ENCODE peak calls at places on chromosomes 12 and 14, in seven cellular contexts. G is GM13977; T is activated T-helper 1 cell treated with anti-CD3 and anti-CD28 coated beads, Interleukin-2, amount 50 U/mL, for 16 hours; S is NCI-H1105; M is mammary epithelial cell; W is cardiac muscle cell; A is G401. C is an unnamed sample.

GRCh38 chr12:14784471-14784870 is 18.8 kb downstream of the WBP11 start:
- DNase-seq in G (no peak), T (no peak), S (no peak), M (no peak), W (no peak), A (no peak), C (no peak)

GRCh38 chr12:132282950-132283771 is 46.2 kb downstream of the GALNT9 start:
- DNase-seq in G (no peak), T (no peak), S (no peak), M (no peak), W (no peak), A (no peak), C (no peak)

GRCh38 chr14:94342334-94342934 is 19.3 kb upstream of the SERPINA6 start:
- DNase-seq in G (no peak), T (no peak), S (peak; percentile 89), M (peak; percentile 99), W (peak; percentile 100), A (peak; percentile 32), C (peak; percentile 7)

GRCh38 chr14:81192594-81192993 is 28.2 kb downstream of the GTF2A1 start:
- DNase-seq in G (no peak), T (no peak), S (no peak), M (no peak), W (no peak), A (no peak), C (no peak)

GRCh38 chr14:61438860-61439765 is 117.7 kb downstream of the PRKCH start:
- DNase-seq in G (peak; percentile 44), T (no peak), S (no peak), M (peak; percentile 43), W (peak; percentile 57), A (no peak), C (no peak)

GRCh38 chr14:36054353-36055051 is 122.0 kb downstream of the PTCSC3 start:
- DNase-seq in G (no peak), T (no peak), S (no peak), M (no peak), W (no peak), A (no peak), C (no peak)

GRCh38 chr12:48177985-48178384 is 5.5 kb upstream of the CCDC184 start:
- DNase-seq in G (no peak), T (no peak), S (no peak), M (no peak), W (no peak), A (no peak), C (no peak)

GRCh38 chr14:72594099-72594901 is 299.6 kb downstream of the DPF3 start:
- DNase-seq in G (no peak), T (no peak), S (no peak), M (no peak), W (no peak), A (no peak), C (no peak)

GRCh38 chr14:104125011-104125410 is 13.4 kb upstream of the KIF26A start:
- DNase-seq in G (no peak), T (no peak), S (no peak), M (no peak), W (no peak), A (no peak), C (no peak)

GRCh38 chr12:38823743-38824142 is 81.6 kb downstream of the CPNE8 start:
- DNase-seq in G (no peak), T (no peak), S (no peak), M (peak; percentile 1), W (peak; percentile 6), A (no peak), C (no peak)

GRCh38 chr12:6925543-6926279 is 2.0 kb upstream of the ATN1 start:
- DNase-seq in G (no peak), T (no peak), S (peak; percentile 23), M (peak; percentile 85), W (peak; percentile 89), A (peak; percentile 94), C (no peak)

GRCh38 chr12:76450690-76451089 is 102.5 kb upstream of the BBS10 start:
- DNase-seq in G (no peak), T (no peak), S (no peak), M (peak; percentile 73), W (peak; percentile 91), A (no peak), C (no peak)

GRCh38 chr12:53532026-53532425 is 24.7 kb upstream of the NPFF start:
- DNase-seq in G (no peak), T (no peak), S (no peak), M (no peak), W (no peak), A (peak; percentile 99), C (no peak)

GRCh38 chr12:1797011-1797901 is 23.1 kb upstream of the LRTM2 start:
- DNase-seq in G (peak; percentile 58), T (peak; percentile 32), S (no peak), M (no peak), W (peak; percentile 46), A (no peak), C (no peak)

GRCh38 chr12:3032770-3033537 is 44.2 kb upstream of the TSPAN9 start:
- DNase-seq in G (no peak), T (no peak), S (no peak), M (no peak), W (no peak), A (peak; percentile 30), C (no peak)

GRCh38 chr12:99223554-99223953 is 424.0 kb upstream of the GARIN6 start:
- DNase-seq in G (no peak), T (no peak), S (no peak), M (no peak), W (no peak), A (no peak), C (no peak)

GRCh38 chr14:59870277-59871165 is at the start of gene RTN1:
- DNase-seq in G (peak; percentile 52), T (no peak), S (peak; percentile 82), M (peak; percentile 30), W (peak; percentile 59), A (peak; percentile 89), C (peak; percentile 75)

GRCh38 chr14:51490205-51490604 is 161.5 kb upstream of the FRMD6 start:
- DNase-seq in G (no peak), T (no peak), S (no peak), M (peak; percentile 67), W (no peak), A (no peak), C (no peak)

GRCh38 chr14:31560759-31561154 is 447 bp upstream of the NUBPL start:
- DNase-seq in G (peak; percentile 19), T (no peak), S (no peak), M (no peak), W (peak; percentile 16), A (no peak), C (no peak)

GRCh38 chr14:74140374-74140850 is 55.7 kb downstream of the LIN52 start:
- DNase-seq in G (no peak), T (no peak), S (peak; percentile 85), M (no peak), W (peak; percentile 28), A (no peak), C (peak; percentile 3)

C was measured in NCI-H748 treated with DMSO at 0.1 percent for 48 hours.